ENCODE peak calls at places on chromosomes 4 and X, in four cellular contexts. One of them, this sample, is unnamed.

GRCh38 chrX:109266034-109266433 is 215.9 kb downstream of the GUCY2F start:
- DNase-seq in PC-3: no peak
- DNase-seq in activated T-cell treated with anti-CD3 and anti-CD28 coated beads for 48 hours: no peak
- DNase-seq in activated T-helper 1 cell treated with anti-CD3 and anti-CD28 coated beads, Interleukin-12 subunit alpha, Interleukin-12 subunit beta, Interleukin-2, Interleukin-4 antibody, amounts not matched to agents 30 ng/mL and 10 ng/mL and 1 ng/mL, durations not matched to agents 14 hours and 24 hours and 36 hours: no peak
- DNase-seq in this sample: no peak

GRCh38 chrX:43718956-43719355 is 62.9 kb downstream of the MAOA start:
- DNase-seq in PC-3: peak; percentile 57
- DNase-seq in activated T-cell treated with anti-CD3 and anti-CD28 coated beads for 48 hours: no peak
- DNase-seq in activated T-helper 1 cell treated with anti-CD3 and anti-CD28 coated beads, Interleukin-12 subunit alpha, Interleukin-12 subunit beta, Interleukin-2, Interleukin-4 antibody, amounts not matched to agents 30 ng/mL and 10 ng/mL and 1 ng/mL, durations not matched to agents 14 hours and 24 hours and 36 hours: no peak
- DNase-seq in this sample: no peak

GRCh38 chr4:174474457-174475075 is 47.7 kb downstream of the HPGD start:
- DNase-seq in PC-3: no peak
- DNase-seq in activated T-cell treated with anti-CD3 and anti-CD28 coated beads for 48 hours: no peak
- DNase-seq in activated T-helper 1 cell treated with anti-CD3 and anti-CD28 coated beads, Interleukin-12 subunit alpha, Interleukin-12 subunit beta, Interleukin-2, Interleukin-4 antibody, amounts not matched to agents 30 ng/mL and 10 ng/mL and 1 ng/mL, durations not matched to agents 14 hours and 24 hours and 36 hours: no peak
- DNase-seq in this sample: no peak

GRCh38 chr4:37976513-37976912 is 16.3 kb downstream of the PTTG2 start:
- DNase-seq in PC-3: no peak
- DNase-seq in activated T-cell treated with anti-CD3 and anti-CD28 coated beads for 48 hours: no peak
- DNase-seq in activated T-helper 1 cell treated with anti-CD3 and anti-CD28 coated beads, Interleukin-12 subunit alpha, Interleukin-12 subunit beta, Interleukin-2, Interleukin-4 antibody, amounts not matched to agents 30 ng/mL and 10 ng/mL and 1 ng/mL, durations not matched to agents 14 hours and 24 hours and 36 hours: no peak
- DNase-seq in this sample: no peak

GRCh38 chr4:182231080-182231479 is 12.1 kb upstream of the TENM3 start:
- DNase-seq in PC-3: no peak
- DNase-seq in activated T-cell treated with anti-CD3 and anti-CD28 coated beads for 48 hours: no peak
- DNase-seq in activated T-helper 1 cell treated with anti-CD3 and anti-CD28 coated beads, Interleukin-12 subunit alpha, Interleukin-12 subunit beta, Interleukin-2, Interleukin-4 antibody, amounts not matched to agents 30 ng/mL and 10 ng/mL and 1 ng/mL, durations not matched to agents 14 hours and 24 hours and 36 hours: no peak
- DNase-seq in this sample: no peak

GRCh38 chr4:6768539-6768905 is 14.0 kb upstream of the KIAA0232 start:
- DNase-seq in PC-3: peak; percentile 57
- DNase-seq in activated T-cell treated with anti-CD3 and anti-CD28 coated beads for 48 hours: no peak
- DNase-seq in activated T-helper 1 cell treated with anti-CD3 and anti-CD28 coated beads, Interleukin-12 subunit alpha, Interleukin-12 subunit beta, Interleukin-2, Interleukin-4 antibody, amounts not matched to agents 30 ng/mL and 10 ng/mL and 1 ng/mL, durations not matched to agents 14 hours and 24 hours and 36 hours: no peak
- DNase-seq in this sample: no peak

GRCh38 chr4:90025248-90025647 is 101.9 kb upstream of the CCSER1 start:
- DNase-seq in PC-3: peak; percentile 50
- DNase-seq in activated T-cell treated with anti-CD3 and anti-CD28 coated beads for 48 hours: no peak
- DNase-seq in activated T-helper 1 cell treated with anti-CD3 and anti-CD28 coated beads, Interleukin-12 subunit alpha, Interleukin-12 subunit beta, Interleukin-2, Interleukin-4 antibody, amounts not matched to agents 30 ng/mL and 10 ng/mL and 1 ng/mL, durations not matched to agents 14 hours and 24 hours and 36 hours: no peak
- DNase-seq in this sample: no peak

GRCh38 chr4:86975927-86976326 is 41.1 kb downstream of the AFF1 start:
- DNase-seq in PC-3: no peak
- DNase-seq in activated T-cell treated with anti-CD3 and anti-CD28 coated beads for 48 hours: no peak
- DNase-seq in activated T-helper 1 cell treated with anti-CD3 and anti-CD28 coated beads, Interleukin-12 subunit alpha, Interleukin-12 subunit beta, Interleukin-2, Interleukin-4 antibody, amounts not matched to agents 30 ng/mL and 10 ng/mL and 1 ng/mL, durations not matched to agents 14 hours and 24 hours and 36 hours: no peak
- DNase-seq in this sample: no peak

GRCh38 chr4:150999091-150999490 is 16.0 kb downstream of the LRBA start:
- DNase-seq in PC-3: no peak
- DNase-seq in activated T-cell treated with anti-CD3 and anti-CD28 coated beads for 48 hours: no peak
- DNase-seq in activated T-helper 1 cell treated with anti-CD3 and anti-CD28 coated beads, Interleukin-12 subunit alpha, Interleukin-12 subunit beta, Interleukin-2, Interleukin-4 antibody, amounts not matched to agents 30 ng/mL and 10 ng/mL and 1 ng/mL, durations not matched to agents 14 hours and 24 hours and 36 hours: no peak
- DNase-seq in this sample: no peak

GRCh38 chr4:147487616-147488015 is 6.7 kb downstream of the EDNRA start:
- DNase-seq in PC-3: no peak
- DNase-seq in activated T-cell treated with anti-CD3 and anti-CD28 coated beads for 48 hours: no peak
- DNase-seq in activated T-helper 1 cell treated with anti-CD3 and anti-CD28 coated beads, Interleukin-12 subunit alpha, Interleukin-12 subunit beta, Interleukin-2, Interleukin-4 antibody, amounts not matched to agents 30 ng/mL and 10 ng/mL and 1 ng/mL, durations not matched to agents 14 hours and 24 hours and 36 hours: no peak
- DNase-seq in this sample: no peak

GRCh38 chrX:142036111-142036510 is 132.4 kb downstream of the MAGEC1 start:
- DNase-seq in PC-3: peak; percentile 59
- DNase-seq in activated T-cell treated with anti-CD3 and anti-CD28 coated beads for 48 hours: no peak
- DNase-seq in activated T-helper 1 cell treated with anti-CD3 and anti-CD28 coated beads, Interleukin-12 subunit alpha, Interleukin-12 subunit beta, Interleukin-2, Interleukin-4 antibody, amounts not matched to agents 30 ng/mL and 10 ng/mL and 1 ng/mL, durations not matched to agents 14 hours and 24 hours and 36 hours: no peak
- DNase-seq in this sample: no peak

GRCh38 chrX:122866527-122866926 is 317.6 kb upstream of the GRIA3 start:
- DNase-seq in PC-3: peak; percentile 32
- DNase-seq in activated T-cell treated with anti-CD3 and anti-CD28 coated beads for 48 hours: no peak
- DNase-seq in activated T-helper 1 cell treated with anti-CD3 and anti-CD28 coated beads, Interleukin-12 subunit alpha, Interleukin-12 subunit beta, Interleukin-2, Interleukin-4 antibody, amounts not matched to agents 30 ng/mL and 10 ng/mL and 1 ng/mL, durations not matched to agents 14 hours and 24 hours and 36 hours: no peak
- DNase-seq in this sample: no peak

GRCh38 chrX:110012818-110013484 is 10.0 kb downstream of the TMEM164 start:
- DNase-seq in PC-3: peak; percentile 30
- DNase-seq in activated T-cell treated with anti-CD3 and anti-CD28 coated beads for 48 hours: no peak
- DNase-seq in activated T-helper 1 cell treated with anti-CD3 and anti-CD28 coated beads, Interleukin-12 subunit alpha, Interleukin-12 subunit beta, Interleukin-2, Interleukin-4 antibody, amounts not matched to agents 30 ng/mL and 10 ng/mL and 1 ng/mL, durations not matched to agents 14 hours and 24 hours and 36 hours: no peak
- DNase-seq in this sample: no peak

GRCh38 chr4:13852411-13852810 is 224.9 kb upstream of the BOD1L1 start:
- DNase-seq in PC-3: no peak
- DNase-seq in activated T-cell treated with anti-CD3 and anti-CD28 coated beads for 48 hours: no peak
- DNase-seq in activated T-helper 1 cell treated with anti-CD3 and anti-CD28 coated beads, Interleukin-12 subunit alpha, Interleukin-12 subunit beta, Interleukin-2, Interleukin-4 antibody, amounts not matched to agents 30 ng/mL and 10 ng/mL and 1 ng/mL, durations not matched to agents 14 hours and 24 hours and 36 hours: no peak
- DNase-seq in this sample: no peak

GRCh38 chr4:170089743-170090666 is at the start of gene AADAT:
- DNase-seq in PC-3: peak; percentile 69
- DNase-seq in activated T-cell treated with anti-CD3 and anti-CD28 coated beads for 48 hours: peak; percentile 12
- DNase-seq in activated T-helper 1 cell treated with anti-CD3 and anti-CD28 coated beads, Interleukin-12 subunit alpha, Interleukin-12 subunit beta, Interleukin-2, Interleukin-4 antibody, amounts not matched to agents 30 ng/mL and 10 ng/mL and 1 ng/mL, durations not matched to agents 14 hours and 24 hours and 36 hours: no peak
- DNase-seq in this sample: peak; percentile 81

This sample was measured in progenitor cell of endocrine pancreas.